ENCODE peak calls at places on chromosomes 13 and 19, in eight cellular contexts. D is right lobe of liver, V is heart left ventricle, N is H54, L is IMR-90, E is A549, T is tibial nerve, C is adrenal gland. G is an unnamed sample.

GRCh38 chr13:94239135-94239534 is 240.3 kb downstream of the DCT start:
- DNase-seq in V (no peak), L (peak; percentile 87), D (no peak), T (no peak), E (no peak), N (peak; percentile 12), C (no peak), G (no peak)

GRCh38 chr13:49256841-49257240 is 9.1 kb downstream of the CDADC1 start:
- DNase-seq in C (no peak), L (peak; percentile 10), D (no peak), N (no peak), E (no peak), T (peak; percentile 38), V (no peak), G (no peak)

GRCh38 chr19:43692364-43692763 is 22.4 kb upstream of the PLAUR start:
- DNase-seq in N (no peak), L (no peak), V (no peak), E (no peak), T (no peak), C (no peak), D (no peak), G (no peak)

GRCh38 chr19:15101479-15102082 is 5.6 kb upstream of the SYDE1 start:
- DNase-seq in V (no peak), D (no peak), N (no peak), L (peak; percentile 56), C (peak; percentile 51), T (peak; percentile 35), E (no peak), G (peak; percentile 57)

GRCh38 chr13:45249662-45250061 is 48.8 kb upstream of the KCTD4 start:
- DNase-seq in V (no peak), N (no peak), T (no peak), E (no peak), D (no peak), C (no peak), L (no peak), G (no peak)

GRCh38 chr13:19685034-19685433 is 51.6 kb downstream of the MPHOSPH8 start:
- DNase-seq in D (peak; percentile 83), V (no peak), N (no peak), L (no peak), E (no peak), C (no peak), T (no peak), G (no peak)

GRCh38 chr13:74306496-74306895 is 172.3 kb upstream of the KLF12 start:
- DNase-seq in E (no peak), L (peak; percentile 45), N (no peak), C (no peak), D (no peak), V (no peak), T (no peak), G (no peak)

GRCh38 chr19:7528192-7528519 is 5.7 kb downstream of the MCOLN1 start:
- DNase-seq in N (no peak), C (no peak), D (no peak), L (no peak), E (no peak), V (no peak), T (no peak), G (no peak)

GRCh38 chr19:7533281-7533819 is 2.2 kb upstream of the PNPLA6 start:
- DNase-seq in N (no peak), E (no peak), L (peak; percentile 28), T (peak; percentile 42), D (no peak), C (peak; percentile 70), V (peak; percentile 82), G (no peak)

GRCh38 chr13:20993661-20994440 is 67.5 kb downstream of the LATS2 start:
- DNase-seq in N (peak; percentile 23), D (no peak), E (no peak), V (no peak), L (peak; percentile 51), C (no peak), T (no peak), G (peak; percentile 48)

GRCh38 chr19:48530044-48530720 is 18.5 kb upstream of the LMTK3 start:
- DNase-seq in E (no peak), L (no peak), T (no peak), D (no peak), V (no peak), N (no peak), C (no peak), G (no peak)

GRCh38 chr19:45913874-45914830 is at the start of gene NANOS2:
- DNase-seq in E (no peak), C (no peak), N (no peak), D (no peak), T (no peak), V (no peak), L (no peak), G (peak; percentile 16)

GRCh38 chr13:81917829-81918228 is 1576.9 kb upstream of the SPRY2 start:
- DNase-seq in L (no peak), V (no peak), T (no peak), D (no peak), C (no peak), E (no peak), N (no peak), G (no peak)

DNA sequence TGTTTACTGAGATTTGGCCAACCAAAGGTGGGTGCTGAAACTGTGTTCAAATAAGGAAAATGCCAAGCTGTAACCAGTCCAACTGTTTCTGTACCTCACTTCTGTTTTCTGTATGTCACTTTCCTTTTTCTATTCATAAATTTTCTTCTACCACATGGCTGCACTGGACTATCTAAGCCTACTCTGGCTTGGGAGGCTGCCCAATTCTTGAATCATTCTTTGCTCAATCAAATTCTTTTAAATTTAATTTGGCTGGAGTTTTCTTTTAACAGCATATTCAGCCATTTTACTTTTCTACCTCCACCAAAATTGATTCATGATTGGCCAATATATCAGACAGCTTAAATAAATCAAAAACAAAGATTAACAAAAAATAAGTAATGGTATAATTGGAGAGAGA is 1575.5 kb upstream of the SPRY2 start:
- DNase-seq in T (no peak), D (no peak), E (no peak), V (no peak), C (no peak), L (no peak), N (no peak), G (no peak)
- TF ChIP-seq POLR2A in T (no peak), D (no peak), E (no peak), V (no peak), C (no peak), L (no peak), N (no peak), G (no peak)

GRCh38 chr13:67014399-67014798 is 215.7 kb downstream of the PCDH9 start:
- DNase-seq in N (no peak), L (no peak), C (no peak), V (no peak), D (no peak), E (no peak), T (no peak), G (no peak)
- TF ChIP-seq POLR2A in N (no peak), L (no peak), C (no peak), V (no peak), D (no peak), E (no peak), T (no peak), G (no peak)

GRCh38 chr19:49602806-49603205 is 11.8 kb downstream of the PRR12 start:
- DNase-seq in C (no peak), L (no peak), T (no peak), E (no peak), N (no peak), D (no peak), V (no peak), G (no peak)

GRCh38 chr19:49601482-49602038 is 10.6 kb downstream of the PRR12 start:
- DNase-seq in N (no peak), V (no peak), C (no peak), D (no peak), E (no peak), T (no peak), L (no peak), G (no peak)

GRCh38 chr19:49596954-49597702 is 6.1 kb downstream of the PRR12 start:
- DNase-seq in E (no peak), L (no peak), C (no peak), N (no peak), T (no peak), V (no peak), D (no peak), G (no peak)

GRCh38 chr19:49597703-49597974 is 6.7 kb downstream of the PRR12 start:
- DNase-seq in C (no peak), V (no peak), D (no peak), E (no peak), L (no peak), N (no peak), T (no peak), G (no peak)

DNA sequence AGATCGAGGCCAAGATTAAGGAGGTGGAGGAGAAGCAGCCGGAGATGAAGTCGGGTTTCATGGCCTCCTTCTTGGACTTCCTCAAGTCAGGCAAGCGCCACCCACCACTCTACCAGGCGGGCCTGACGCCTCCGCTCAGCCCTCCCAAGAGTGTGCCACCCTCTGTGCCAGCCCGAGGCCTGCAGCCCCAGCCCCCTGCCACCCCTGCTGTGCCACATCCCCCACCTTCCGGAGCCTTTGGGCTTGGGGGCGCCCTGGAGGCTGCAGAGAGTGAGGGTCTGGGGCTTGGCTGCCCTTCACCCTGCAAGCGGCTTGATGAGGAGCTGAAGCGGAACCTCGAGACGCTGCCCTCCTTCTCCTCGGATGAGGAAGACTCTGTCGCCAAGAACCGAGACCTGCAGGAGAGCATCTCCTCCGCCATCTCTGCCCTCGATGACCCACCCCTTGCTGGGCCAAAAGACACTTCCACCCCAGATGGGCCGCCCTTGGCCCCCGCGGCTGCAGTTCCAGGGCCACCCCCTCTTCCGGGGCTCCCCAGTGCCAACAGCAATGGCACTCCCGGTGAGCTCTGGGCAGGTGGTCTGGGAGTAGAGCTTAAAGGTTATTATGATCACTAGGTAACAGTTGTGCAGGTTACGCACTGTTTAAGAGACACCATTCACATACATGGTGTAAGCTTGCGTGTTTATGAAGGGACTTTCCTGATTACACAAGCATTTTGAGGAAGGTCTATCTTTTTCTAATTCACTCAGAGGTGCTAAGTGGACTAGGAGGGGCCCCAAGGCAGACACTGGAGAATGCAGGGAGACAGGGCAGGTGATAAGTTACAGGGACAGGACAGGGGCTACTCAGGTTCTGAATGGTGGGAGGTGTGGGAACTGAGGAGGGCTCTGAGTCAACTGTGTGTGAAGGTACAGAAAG is 8.7 kb downstream of the PRR12 start:
- DNase-seq in T (no peak), D (no peak), N (no peak), V (no peak), C (no peak), E (no peak), L (no peak), G (no peak)
- TF ChIP-seq POLR2A in T (no peak), D (no peak), N (no peak), V (no peak), C (no peak), E (no peak), L (no peak), G (no peak)

GRCh38 chr19:54209058-54209747 is 8.5 kb downstream of the RPS9 start:
- DNase-seq in L (no peak), V (no peak), C (no peak), E (no peak), N (peak; percentile 53), T (no peak), D (peak; percentile 65), G (no peak)

GRCh38 chr19:54207908-54208783 is 7.5 kb downstream of the RPS9 start:
- DNase-seq in E (no peak), D (peak; percentile 77), T (peak; percentile 75), N (no peak), V (peak; percentile 80), L (peak; percentile 78), C (peak; percentile 93), G (peak; percentile 95)

GRCh38 chr19:54208784-54209057 is 8.1 kb downstream of the RPS9 start:
- DNase-seq in N (no peak), E (no peak), T (no peak), L (no peak), V (no peak), D (no peak), C (no peak), G (no peak)

GRCh38 chr19:54211214-54211613 is 10.6 kb downstream of the RPS9 start:
- DNase-seq in E (no peak), V (no peak), L (no peak), T (no peak), D (no peak), N (no peak), C (no peak), G (no peak)

GRCh38 chr19:54209748-54210494 is 9.3 kb downstream of the RPS9 start:
- DNase-seq in N (peak; percentile 98), V (peak; percentile 91), C (peak; percentile 97), T (peak; percentile 95), E (peak; percentile 90), L (peak; percentile 98), D (peak; percentile 94), G (peak; percentile 95)
- TF ChIP-seq POLR2A in N (no peak), V (no peak), C (peak; percentile 82), T (no peak), E (no peak), L (peak; percentile 37), D (peak; percentile 54), G (peak; percentile 63)

G was measured in erythroblast.